ENCODE peak calls at places on chromosomes 5 and 9, in eight cellular contexts. One of them, this sample, is unnamed.

GRCh38 chr9:3906437-3907213 is 380.8 kb upstream of the RFX3 start:
- DNase-seq in globus pallidus: no peak
- DNase-seq in MCF 10A: peak
- DNase-seq in Kasumi-1: no peak
- DNase-seq in stimulated activated CD4-positive, alpha-beta T cell treated with anti-CD3 and anti-CD28 coated beads, Interleukin-1b, Interleukin-23, amount 100 ng/mL, for 4 hours: no peak
- DNase-seq in left lung: no peak
- DNase-seq in HuH-7.5: no peak
- DNase-seq in stimulated activated CD8-positive, alpha-beta memory T cell treated with anti-CD3 and anti-CD28 coated beads, Interleukin-15, amount 100 ng/mL, for 1 hour: no peak
- DNase-seq in this sample: no peak

GRCh38 chr5:120538149-120538548 is 74.0 kb downstream of the PRR16 start:
- DNase-seq in globus pallidus: no peak
- DNase-seq in HuH-7.5: no peak
- DNase-seq in stimulated activated CD4-positive, alpha-beta T cell treated with anti-CD3 and anti-CD28 coated beads, Interleukin-1b, Interleukin-23, amount 100 ng/mL, for 4 hours: no peak
- DNase-seq in Kasumi-1: no peak
- DNase-seq in stimulated activated CD8-positive, alpha-beta memory T cell treated with anti-CD3 and anti-CD28 coated beads, Interleukin-15, amount 100 ng/mL, for 1 hour: no peak
- DNase-seq in left lung: no peak
- DNase-seq in MCF 10A: peak
- DNase-seq in this sample: no peak

GRCh38 chr5:97752871-97753270 is 569.8 kb upstream of the RIOK2 start:
- DNase-seq in Kasumi-1: no peak
- DNase-seq in stimulated activated CD8-positive, alpha-beta memory T cell treated with anti-CD3 and anti-CD28 coated beads, Interleukin-15, amount 100 ng/mL, for 1 hour: no peak
- DNase-seq in left lung: no peak
- DNase-seq in MCF 10A: no peak
- DNase-seq in HuH-7.5: no peak
- DNase-seq in globus pallidus: no peak
- DNase-seq in stimulated activated CD4-positive, alpha-beta T cell treated with anti-CD3 and anti-CD28 coated beads, Interleukin-1b, Interleukin-23, amount 100 ng/mL, for 4 hours: no peak
- DNase-seq in this sample: no peak

GRCh38 chr5:178895615-178896571 is at the start of gene ZFP2:
- DNase-seq in stimulated activated CD8-positive, alpha-beta memory T cell treated with anti-CD3 and anti-CD28 coated beads, Interleukin-15, amount 100 ng/mL, for 1 hour: no peak
- DNase-seq in MCF 10A: peak
- DNase-seq in Kasumi-1: peak
- DNase-seq in HuH-7.5: peak
- DNase-seq in globus pallidus: peak
- DNase-seq in left lung: peak
- DNase-seq in stimulated activated CD4-positive, alpha-beta T cell treated with anti-CD3 and anti-CD28 coated beads, Interleukin-1b, Interleukin-23, amount 100 ng/mL, for 4 hours: peak
- DNase-seq in this sample: peak

GRCh38 chr5:136036991-136037705 is 8.4 kb downstream of the TGFBI start:
- DNase-seq in MCF 10A: peak
- DNase-seq in left lung: no peak
- DNase-seq in HuH-7.5: no peak
- DNase-seq in globus pallidus: no peak
- DNase-seq in stimulated activated CD8-positive, alpha-beta memory T cell treated with anti-CD3 and anti-CD28 coated beads, Interleukin-15, amount 100 ng/mL, for 1 hour: no peak
- DNase-seq in Kasumi-1: peak
- DNase-seq in stimulated activated CD4-positive, alpha-beta T cell treated with anti-CD3 and anti-CD28 coated beads, Interleukin-1b, Interleukin-23, amount 100 ng/mL, for 4 hours: no peak
- DNase-seq in this sample: no peak

GRCh38 chr9:82829818-82830217 is 233.1 kb downstream of the RASEF start:
- DNase-seq in stimulated activated CD8-positive, alpha-beta memory T cell treated with anti-CD3 and anti-CD28 coated beads, Interleukin-15, amount 100 ng/mL, for 1 hour: no peak
- DNase-seq in HuH-7.5: no peak
- DNase-seq in left lung: no peak
- DNase-seq in MCF 10A: peak
- DNase-seq in Kasumi-1: no peak
- DNase-seq in globus pallidus: no peak
- DNase-seq in stimulated activated CD4-positive, alpha-beta T cell treated with anti-CD3 and anti-CD28 coated beads, Interleukin-1b, Interleukin-23, amount 100 ng/mL, for 4 hours: no peak
- DNase-seq in this sample: no peak

GRCh38 chr9:111983484-111983908 is 86.9 kb downstream of the UGCG start:
- DNase-seq in Kasumi-1: peak
- DNase-seq in globus pallidus: peak
- DNase-seq in left lung: no peak
- DNase-seq in MCF 10A: no peak
- DNase-seq in stimulated activated CD8-positive, alpha-beta memory T cell treated with anti-CD3 and anti-CD28 coated beads, Interleukin-15, amount 100 ng/mL, for 1 hour: no peak
- DNase-seq in HuH-7.5: no peak
- DNase-seq in stimulated activated CD4-positive, alpha-beta T cell treated with anti-CD3 and anti-CD28 coated beads, Interleukin-1b, Interleukin-23, amount 100 ng/mL, for 4 hours: no peak
- DNase-seq in this sample: no peak

GRCh38 chr9:79254900-79255651 is 316.7 kb upstream of the TLE4 start:
- DNase-seq in Kasumi-1: no peak
- DNase-seq in HuH-7.5: no peak
- DNase-seq in globus pallidus: no peak
- DNase-seq in left lung: no peak
- DNase-seq in stimulated activated CD4-positive, alpha-beta T cell treated with anti-CD3 and anti-CD28 coated beads, Interleukin-1b, Interleukin-23, amount 100 ng/mL, for 4 hours: no peak
- DNase-seq in MCF 10A: peak
- DNase-seq in stimulated activated CD8-positive, alpha-beta memory T cell treated with anti-CD3 and anti-CD28 coated beads, Interleukin-15, amount 100 ng/mL, for 1 hour: no peak
- DNase-seq in this sample: no peak

GRCh38 chr9:115006660-115007059 is 76.3 kb upstream of the TNFSF8 start:
- DNase-seq in Kasumi-1: peak
- DNase-seq in MCF 10A: peak
- DNase-seq in HuH-7.5: no peak
- DNase-seq in stimulated activated CD4-positive, alpha-beta T cell treated with anti-CD3 and anti-CD28 coated beads, Interleukin-1b, Interleukin-23, amount 100 ng/mL, for 4 hours: no peak
- DNase-seq in stimulated activated CD8-positive, alpha-beta memory T cell treated with anti-CD3 and anti-CD28 coated beads, Interleukin-15, amount 100 ng/mL, for 1 hour: no peak
- DNase-seq in globus pallidus: no peak
- DNase-seq in left lung: no peak
- DNase-seq in this sample: no peak

GRCh38 chr9:98087420-98088354 is 31.2 kb downstream of the NANS start:
- DNase-seq in Kasumi-1: no peak
- DNase-seq in stimulated activated CD4-positive, alpha-beta T cell treated with anti-CD3 and anti-CD28 coated beads, Interleukin-1b, Interleukin-23, amount 100 ng/mL, for 4 hours: peak
- DNase-seq in globus pallidus: no peak
- DNase-seq in HuH-7.5: no peak
- DNase-seq in stimulated activated CD8-positive, alpha-beta memory T cell treated with anti-CD3 and anti-CD28 coated beads, Interleukin-15, amount 100 ng/mL, for 1 hour: no peak
- DNase-seq in MCF 10A: no peak
- DNase-seq in left lung: peak
- DNase-seq in this sample: no peak

GRCh38 chr9:99870126-99870525 is 36.3 kb upstream of the STX17 start:
- DNase-seq in stimulated activated CD4-positive, alpha-beta T cell treated with anti-CD3 and anti-CD28 coated beads, Interleukin-1b, Interleukin-23, amount 100 ng/mL, for 4 hours: no peak
- DNase-seq in stimulated activated CD8-positive, alpha-beta memory T cell treated with anti-CD3 and anti-CD28 coated beads, Interleukin-15, amount 100 ng/mL, for 1 hour: no peak
- DNase-seq in MCF 10A: peak
- DNase-seq in globus pallidus: no peak
- DNase-seq in HuH-7.5: no peak
- DNase-seq in Kasumi-1: no peak
- DNase-seq in left lung: no peak
- DNase-seq in this sample: no peak

GRCh38 chr5:150000990-150001659 is 586 bp downstream of the HMGXB3 start:
- DNase-seq in HuH-7.5: no peak
- DNase-seq in left lung: peak
- DNase-seq in stimulated activated CD8-positive, alpha-beta memory T cell treated with anti-CD3 and anti-CD28 coated beads, Interleukin-15, amount 100 ng/mL, for 1 hour: no peak
- DNase-seq in MCF 10A: peak
- DNase-seq in stimulated activated CD4-positive, alpha-beta T cell treated with anti-CD3 and anti-CD28 coated beads, Interleukin-1b, Interleukin-23, amount 100 ng/mL, for 4 hours: peak
- DNase-seq in globus pallidus: peak
- DNase-seq in Kasumi-1: peak
- DNase-seq in this sample: peak

GRCh38 chr9:121744002-121744686 is 92.7 kb downstream of the DAB2IP start:
- DNase-seq in globus pallidus: peak
- DNase-seq in Kasumi-1: peak
- DNase-seq in left lung: no peak
- DNase-seq in stimulated activated CD4-positive, alpha-beta T cell treated with anti-CD3 and anti-CD28 coated beads, Interleukin-1b, Interleukin-23, amount 100 ng/mL, for 4 hours: no peak
- DNase-seq in HuH-7.5: peak
- DNase-seq in stimulated activated CD8-positive, alpha-beta memory T cell treated with anti-CD3 and anti-CD28 coated beads, Interleukin-15, amount 100 ng/mL, for 1 hour: no peak
- DNase-seq in MCF 10A: peak
- DNase-seq in this sample: no peak

GRCh38 chr9:70415041-70415440 is 584 bp upstream of the KLF9 start:
- DNase-seq in stimulated activated CD8-positive, alpha-beta memory T cell treated with anti-CD3 and anti-CD28 coated beads, Interleukin-15, amount 100 ng/mL, for 1 hour: no peak
- DNase-seq in HuH-7.5: no peak
- DNase-seq in MCF 10A: no peak
- DNase-seq in stimulated activated CD4-positive, alpha-beta T cell treated with anti-CD3 and anti-CD28 coated beads, Interleukin-1b, Interleukin-23, amount 100 ng/mL, for 4 hours: no peak
- DNase-seq in globus pallidus: no peak
- DNase-seq in left lung: no peak
- DNase-seq in Kasumi-1: no peak
- DNase-seq in this sample: no peak

GRCh38 chr9:127162046-127162445 is 39.6 kb upstream of the ANGPTL2 start:
- DNase-seq in Kasumi-1: peak
- DNase-seq in MCF 10A: peak
- DNase-seq in stimulated activated CD8-positive, alpha-beta memory T cell treated with anti-CD3 and anti-CD28 coated beads, Interleukin-15, amount 100 ng/mL, for 1 hour: no peak
- DNase-seq in HuH-7.5: no peak
- DNase-seq in stimulated activated CD4-positive, alpha-beta T cell treated with anti-CD3 and anti-CD28 coated beads, Interleukin-1b, Interleukin-23, amount 100 ng/mL, for 4 hours: no peak
- DNase-seq in globus pallidus: no peak
- DNase-seq in left lung: no peak
- DNase-seq in this sample: no peak

GRCh38 chr9:38054653-38055052 is 14.4 kb downstream of the SHB start:
- DNase-seq in HuH-7.5: no peak
- DNase-seq in stimulated activated CD8-positive, alpha-beta memory T cell treated with anti-CD3 and anti-CD28 coated beads, Interleukin-15, amount 100 ng/mL, for 1 hour: no peak
- DNase-seq in MCF 10A: no peak
- DNase-seq in left lung: no peak
- DNase-seq in Kasumi-1: no peak
- DNase-seq in globus pallidus: no peak
- DNase-seq in stimulated activated CD4-positive, alpha-beta T cell treated with anti-CD3 and anti-CD28 coated beads, Interleukin-1b, Interleukin-23, amount 100 ng/mL, for 4 hours: no peak
- DNase-seq in this sample: no peak

GRCh38 chr5:112555691-112556090 is 136.6 kb upstream of the EPB41L4A start:
- DNase-seq in stimulated activated CD4-positive, alpha-beta T cell treated with anti-CD3 and anti-CD28 coated beads, Interleukin-1b, Interleukin-23, amount 100 ng/mL, for 4 hours: no peak
- DNase-seq in MCF 10A: no peak
- DNase-seq in Kasumi-1: peak
- DNase-seq in left lung: no peak
- DNase-seq in HuH-7.5: no peak
- DNase-seq in stimulated activated CD8-positive, alpha-beta memory T cell treated with anti-CD3 and anti-CD28 coated beads, Interleukin-15, amount 100 ng/mL, for 1 hour: no peak
- DNase-seq in globus pallidus: no peak
- DNase-seq in this sample: no peak